ENCODE peak calls at places on chromosomes 4 and X, in eight cellular contexts. J is Right ventricle myocardium superior; Z is NCI-H2171 treated with DMSO at 0.1 percent for 48 hours; L is HCT116; U is stimulated activated CD4-positive, alpha-beta T cell treated with anti-CD3 and anti-CD28 coated beads, Interleukin-12 subunit alpha, Interleukin-12 subunit beta, amount 100 ng/mL, for 4 hours; Q is IMR-90; W is T follicular helper cell; S is activated T-helper 1 cell treated with Interleukin-2 at 50 U/mL for 16 hours. H is an unnamed sample.
A peak's percentile ranks its signal among the peaks of the same experiment; 100 is the strongest.

GRCh38 chr4:132860976-132861375 is 288.1 kb upstream of the PCDH10 start:
- DNase-seq in J (no peak), Z (no peak), L (no peak), U (no peak), Q (no peak), W (no peak), S (no peak), H (no peak)

GRCh38 chrX:4091046-4091760 is 377.8 kb upstream of the PRKX start:
- DNase-seq in J (no peak), Z (no peak), L (no peak), U (no peak), Q (no peak), W (no peak), S (no peak), H (no peak)

GRCh38 chrX:49186125-49187027 is at the start of gene PRICKLE3:
- DNase-seq in J (peak; percentile 92), Z (peak; percentile 52), L (no peak), U (peak; percentile 69), Q (peak; percentile 29), W (peak; percentile 61), S (peak; percentile 53), H (peak; percentile 68)

GRCh38 chr4:52107336-52107735 is 56.2 kb downstream of the SPATA18 start:
- DNase-seq in J (no peak), Z (no peak), L (no peak), U (no peak), Q (no peak), W (no peak), S (no peak), H (peak; percentile 7)

GRCh38 chr4:57147335-57148060 is 37.3 kb upstream of the IGFBP7 start:
- DNase-seq in J (no peak), Z (no peak), L (no peak), U (no peak), Q (peak; percentile 75), W (no peak), S (no peak), H (peak; percentile 67)

GRCh38 chr4:6105311-6105911 is 87.2 kb upstream of the C4orf50 start:
- DNase-seq in J (no peak), Z (no peak), L (no peak), U (no peak), Q (no peak), W (no peak), S (no peak), H (no peak)

GRCh38 chrX:10769165-10769564 is 148.8 kb upstream of the MID1 start:
- DNase-seq in J (no peak), Z (peak; percentile 83), L (peak; percentile 2), U (no peak), Q (peak; percentile 35), W (no peak), S (no peak), H (peak; percentile 46)

GRCh38 chr4:111398906-111399330 is 746.3 kb upstream of the FAM241A start:
- DNase-seq in J (no peak), Z (peak; percentile 20), L (no peak), U (no peak), Q (peak; percentile 17), W (no peak), S (no peak), H (no peak)

GRCh38 chr4:173046144-173046543 is 122.5 kb upstream of the GALNT7 start:
- DNase-seq in J (no peak), Z (no peak), L (no peak), U (no peak), Q (no peak), W (no peak), S (no peak), H (no peak)

GRCh38 chr4:48244665-48245064 is 25.0 kb downstream of the TEC start:
- DNase-seq in J (no peak), Z (no peak), L (no peak), U (no peak), Q (no peak), W (no peak), S (no peak), H (no peak)

GRCh38 chrX:150085881-150086280 is 147.6 kb upstream of the EOLA2 start:
- DNase-seq in J (no peak), Z (no peak), L (no peak), U (no peak), Q (peak; percentile 50), W (no peak), S (no peak), H (peak; percentile 28)

GRCh38 chrX:72169008-72169728 is 12.4 kb upstream of the PIN4 start:
- DNase-seq in J (no peak), Z (no peak), L (no peak), U (no peak), Q (no peak), W (peak; percentile 14), S (peak; percentile 6), H (no peak)

GRCh38 chr4:128591482-128591881 is 218.0 kb upstream of the JADE1 start:
- DNase-seq in J (no peak), Z (no peak), L (no peak), U (no peak), Q (no peak), W (no peak), S (no peak), H (no peak)

GRCh38 chrX:103513476-103514108 is 5.7 kb downstream of the RAB40A start:
- DNase-seq in J (no peak), Z (no peak), L (no peak), U (no peak), Q (no peak), W (no peak), S (no peak), H (no peak)

GRCh38 chr4:101171747-101172146 is 175.6 kb downstream of the PPP3CA start:
- DNase-seq in J (no peak), Z (no peak), L (no peak), U (no peak), Q (peak; percentile 68), W (no peak), S (no peak), H (peak; percentile 56)

GRCh38 chr4:13544556-13545393 is 467 bp upstream of the NKX3-2 start:
- DNase-seq in J (peak; percentile 78), Z (peak; percentile 22), L (peak; percentile 81), U (peak; percentile 43), Q (peak; percentile 64), W (no peak), S (no peak), H (peak; percentile 67)

GRCh38 chrX:71622347-71623104 is 4.2 kb upstream of the CXCR3 start:
- DNase-seq in J (peak; percentile 87), Z (no peak), L (peak; percentile 19), U (peak; percentile 43), Q (peak; percentile 57), W (peak; percentile 48), S (peak; percentile 72), H (peak; percentile 39)

GRCh38 chr4:189792819-189793618 is 147.7 kb upstream of the FRG1 start:
- DNase-seq in J (peak; percentile 76), Z (peak; percentile 18), L (peak; percentile 54), U (peak; percentile 52), Q (peak; percentile 65), W (peak; percentile 9), S (peak; percentile 9), H (peak; percentile 5)

GRCh38 chrX:97322401-97322800 is 438.7 kb downstream of the RPA4 start:
- DNase-seq in J (no peak), Z (no peak), L (no peak), U (no peak), Q (peak; percentile 51), W (no peak), S (no peak), H (no peak)

GRCh38 chr4:26069218-26069617 is 155.2 kb downstream of the SMIM20 start:
- DNase-seq in J (no peak), Z (no peak), L (no peak), U (no peak), Q (peak; percentile 47), W (no peak), S (no peak), H (peak; percentile 45)